ENCODE peak calls at places on chromosomes 2 and 18, in six cellular contexts. H is SK-MEL-5; M is NCI-H510A treated with DMSO at 0.1 percent for 48 hours; C is dorsolateral prefrontal cortex; A is stimulated activated CD4-positive, alpha-beta T cell treated with anti-CD3 and anti-CD28 coated beads, TNF-alpha, amount 100 ng/mL, for 1 hour; R is left lobe of liver. I is an unnamed sample.

GRCh38 chr2:155157065-155157464 is 458.6 kb downstream of the KCNJ3 start:
- DNase-seq in H (no peak), M (no peak), C (no peak), A (no peak), R (no peak), I (no peak)

GRCh38 chr2:145044506-145044905 is 524.6 kb upstream of the ZEB2 start:
- DNase-seq in H (no peak), M (no peak), C (no peak), A (no peak), R (no peak), I (no peak)

GRCh38 chr2:219520079-219520478 is 5.8 kb downstream of the ASIC4 start:
- DNase-seq in H (no peak), M (no peak), C (no peak), A (no peak), R (no peak), I (no peak)

GRCh38 chr2:66570471-66570870 is 135.5 kb downstream of the MEIS1 start:
- DNase-seq in H (no peak), M (no peak), C (no peak), A (no peak), R (no peak), I (no peak)

GRCh38 chr2:236045264-236046235 is 122.6 kb downstream of the GBX2 start:
- DNase-seq in H (no peak), M (no peak), C (no peak), A (no peak), R (no peak), I (no peak)

GRCh38 chr2:162989507-162989906 is 150.9 kb upstream of the KCNH7 start:
- DNase-seq in H (peak), M (peak), C (no peak), A (no peak), R (no peak), I (no peak)

GRCh38 chr2:285506-285905 is 2.4 kb downstream of the ALKAL2 start:
- DNase-seq in H (no peak), M (no peak), C (no peak), A (no peak), R (no peak), I (no peak)

GRCh38 chr2:106030287-106031268 is 163.5 kb downstream of the UXS1 start:
- DNase-seq in H (no peak), M (peak), C (no peak), A (no peak), R (peak), I (peak)

GRCh38 chr2:241903121-241904010 is 33.8 kb downstream of the RTP5 start:
- DNase-seq in H (no peak), M (no peak), C (no peak), A (no peak), R (peak), I (peak)

GRCh38 chr18:58195278-58195721 is 151.3 kb downstream of the NEDD4L start:
- DNase-seq in H (no peak), M (peak), C (peak), A (no peak), R (no peak), I (no peak)

GRCh38 chr2:238978507-238978906 is 130.6 kb downstream of the TWIST2 start:
- DNase-seq in H (peak), M (no peak), C (no peak), A (no peak), R (no peak), I (no peak)

GRCh38 chr2:175251425-175252041 is 70.0 kb upstream of the ATP5MC3 start:
- DNase-seq in H (peak), M (peak), C (no peak), A (no peak), R (no peak), I (no peak)

GRCh38 chr2:129738799-129739198 is 240.7 kb upstream of the RAB6C start:
- DNase-seq in H (no peak), M (no peak), C (no peak), A (no peak), R (no peak), I (no peak)

GRCh38 chr18:48139427-48140347 is 209.2 kb upstream of the SMAD2 start:
- DNase-seq in H (no peak), M (peak), C (no peak), A (no peak), R (peak), I (peak)

GRCh38 chr18:44934894-44935293 is 254.2 kb downstream of the SETBP1 start:
- DNase-seq in H (no peak), M (no peak), C (no peak), A (no peak), R (no peak), I (no peak)